ENCODE peak calls at places on chromosome 5, in four cellular contexts. E, I, B and G are unnamed samples.
A peak's percentile ranks its signal among the peaks of the same experiment; 100 is the strongest.

GRCh38 chr5:16082053-16082452 is 97.5 kb downstream of the MARCHF11 start:
- DNase-seq in E (no peak), I (no peak), B (no peak), G (no peak)

GRCh38 chr5:39376293-39376714 is 12.0 kb upstream of the C9 start:
- DNase-seq in E (peak; percentile 80), I (peak; percentile 22), B (peak; percentile 48), G (peak; percentile 49)

GRCh38 chr5:133381571-133382365 is 230.6 kb downstream of the FSTL4 start:
- DNase-seq in E (no peak), I (no peak), B (no peak), G (no peak)

GRCh38 chr5:174355208-174355612 is 309.7 kb downstream of the NSG2 start:
- DNase-seq in E (peak; percentile 28), I (no peak), B (peak; percentile 66), G (peak; percentile 16)

GRCh38 chr5:59069438-59070079 is 486.7 kb downstream of the RAB3C start:
- DNase-seq in E (no peak), I (no peak), B (peak; percentile 98), G (peak; percentile 85)

GRCh38 chr5:145574889-145575573 is 260.1 kb downstream of the PRELID2 start:
- DNase-seq in E (no peak), I (peak; percentile 53), B (peak; percentile 17), G (no peak)

GRCh38 chr5:31478901-31479300 is 53.0 kb downstream of the DROSHA start:
- DNase-seq in E (no peak), I (no peak), B (no peak), G (no peak)

GRCh38 chr5:135830384-135831275 is 3.8 kb upstream of the SLC25A48 start:
- DNase-seq in E (no peak), I (no peak), B (no peak), G (no peak)

GRCh38 chr5:143480001-143480400 is 76.5 kb upstream of the NR3C1 start:
- DNase-seq in E (no peak), I (no peak), B (no peak), G (no peak)

GRCh38 chr5:132262882-132263547 is 5.5 kb downstream of the PDLIM4 start:
- DNase-seq in E (peak; percentile 3), I (no peak), B (no peak), G (no peak)

GRCh38 chr5:135245521-135246499 is 153.2 kb downstream of the MACROH2A1 start:
- DNase-seq in E (no peak), I (no peak), B (peak; percentile 73), G (no peak)

GRCh38 chr5:132219981-132220380 is 7.7 kb downstream of the P4HA2 start:
- DNase-seq in E (no peak), I (no peak), B (no peak), G (no peak)

GRCh38 chr5:98309785-98310566 is 463.5 kb upstream of the RGMB start:
- DNase-seq in E (no peak), I (peak; percentile 50), B (peak; percentile 99), G (peak; percentile 72)

GRCh38 chr5:159874308-159874707 is 42.0 kb upstream of the ADRA1B start:
- DNase-seq in E (no peak), I (no peak), B (peak; percentile 43), G (no peak)

GRCh38 chr5:98638701-98639100 is 134.8 kb upstream of the RGMB start:
- DNase-seq in E (no peak), I (no peak), B (peak; percentile 87), G (peak; percentile 19)

GRCh38 chr5:169142264-169142970 is 158.5 kb downstream of the SLIT3 start:
- DNase-seq in E (no peak), I (no peak), B (no peak), G (no peak)

GRCh38 chr5:57032151-57032551 is 80.2 kb upstream of the MIER3 start:
- DNase-seq in E (no peak), I (peak; percentile 70), B (no peak), G (no peak)

GRCh38 chr5:168088415-168089165 is 202.9 kb upstream of the WWC1 start:
- DNase-seq in E (no peak), I (no peak), B (no peak), G (no peak)

GRCh38 chr5:31412324-31412723 is 119.6 kb downstream of the DROSHA start:
- DNase-seq in E (no peak), I (no peak), B (no peak), G (no peak)

GRCh38 chr5:88681402-88681801 is 201.6 kb downstream of the MEF2C start:
- DNase-seq in E (no peak), I (no peak), B (no peak), G (no peak)

GRCh38 chr5:1732238-1732880 is 67.3 kb downstream of the MRPL36 start:
- DNase-seq in E (no peak), I (no peak), B (no peak), G (no peak)

GRCh38 chr5:140038373-140038957 is 4.6 kb downstream of the NRG2 start:
- DNase-seq in E (no peak), I (no peak), B (peak; percentile 50), G (peak; percentile 23)

GRCh38 chr5:80254767-80255424 is 952 bp downstream of the SERINC5 start:
- DNase-seq in E (peak; percentile 19), I (no peak), B (peak; percentile 28), G (no peak)

GRCh38 chr5:17374973-17375844 is 122.8 kb upstream of the TAF11L2 start:
- DNase-seq in E (no peak), I (no peak), B (peak; percentile 56), G (no peak)

GRCh38 chr5:40689442-40689841 is 9.7 kb downstream of the PTGER4 start:
- DNase-seq in E (peak; percentile 48), I (peak; percentile 93), B (peak; percentile 98), G (peak; percentile 97)

GRCh38 chr5:140548300-140548688 is 832 bp downstream of the EIF4EBP3 start:
- DNase-seq in E (no peak), I (no peak), B (no peak), G (no peak)

GRCh38 chr5:75053286-75054109 is 1.1 kb upstream of the GCNT4 start:
- DNase-seq in E (peak; percentile 26), I (no peak), B (peak; percentile 73), G (no peak)

GRCh38 chr5:34001231-34001935 is 6.5 kb downstream of the AMACR start:
- DNase-seq in E (no peak), I (no peak), B (peak; percentile 61), G (no peak)

GRCh38 chr5:54460181-54460919 is 4.9 kb downstream of the HSPB3 start:
- DNase-seq in E (no peak), I (no peak), B (peak; percentile 71), G (no peak)

DNA sequence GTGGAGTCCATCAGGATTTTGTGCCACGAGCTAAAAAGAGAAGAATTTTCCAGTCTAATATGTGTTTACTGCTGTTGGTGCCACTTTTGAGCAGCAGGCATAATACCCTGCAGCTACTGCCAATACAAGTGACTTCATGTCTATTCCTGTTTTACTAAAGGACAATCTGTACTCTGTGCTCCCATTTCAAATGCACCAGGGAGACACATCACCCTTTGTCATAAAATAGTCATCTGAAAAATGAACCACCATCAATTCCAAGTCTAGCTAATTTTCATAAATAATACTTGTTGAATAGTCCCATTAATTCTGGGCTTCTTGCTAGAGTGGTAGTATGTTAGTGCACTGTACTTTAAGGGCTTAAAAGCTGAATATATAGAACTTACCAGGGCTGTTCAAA is 8.9 kb upstream of the PKD2L2 start:
- DNase-seq in E (no peak), I (no peak), B (no peak), G (no peak)
- H3K4me3 ChIP-seq in E (peak overlapping the region; percentile 4), I (no peak overlapping the region), B (no peak overlapping the region), G (no peak overlapping the region)

DNA sequence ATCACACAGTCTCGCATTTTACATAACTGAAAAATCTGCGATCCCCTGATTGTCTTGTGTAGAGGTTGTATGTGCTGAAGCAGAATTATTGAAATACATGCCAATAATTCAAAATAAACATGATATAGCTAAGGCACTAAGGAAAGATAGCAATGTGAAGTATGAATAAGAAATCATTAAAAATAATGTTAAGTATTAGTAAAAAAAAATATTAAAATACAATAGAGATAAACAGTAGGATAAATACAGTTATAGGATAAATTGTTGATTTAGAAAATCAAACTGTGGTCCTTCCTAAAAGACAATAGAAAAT is 121.1 kb downstream of the FBXL17 start:
- DNase-seq in E (no peak), I (no peak), B (no peak), G (no peak)
- TF ChIP-seq CTCF in E (no peak), I (no peak), B (no peak), G (no peak)

DNA sequence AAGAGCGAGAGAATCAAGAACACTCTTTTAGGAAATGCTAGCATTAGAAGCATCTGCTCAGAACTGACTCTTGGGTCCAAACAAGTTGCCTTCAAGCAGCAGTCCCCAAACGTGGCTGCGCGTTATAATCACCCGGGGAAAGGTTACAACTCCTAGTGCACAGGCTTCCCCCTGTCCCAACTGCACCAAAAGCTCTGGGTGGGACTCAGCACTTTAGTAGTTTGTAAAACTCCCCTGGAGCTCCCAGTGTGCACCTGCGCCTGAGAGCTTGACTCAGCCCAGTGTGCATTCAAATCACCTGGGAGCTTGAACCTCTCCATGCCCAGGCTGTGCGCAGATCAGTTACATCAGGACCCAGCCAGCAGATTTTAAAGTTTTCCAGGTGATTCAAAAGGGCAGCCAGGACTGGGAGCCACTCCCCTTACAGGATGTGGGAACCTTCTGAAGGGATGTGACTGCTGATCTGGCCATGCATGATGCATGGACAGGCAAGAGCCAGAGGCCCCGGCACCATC is 151.4 kb downstream of the COL23A1 start:
- DNase-seq in E (no peak), I (no peak), B (no peak), G (no peak)
- H3K4me3 ChIP-seq in E (no peak overlapping the region), I (no peak overlapping the region), B (no peak overlapping the region), G (no peak overlapping the region)

GRCh38 chr5:92644271-92644886 is 936.6 kb downstream of the NR2F1-AS1 start:
- DNase-seq in E (no peak), I (no peak), B (no peak), G (no peak)
- TF ChIP-seq CTCF in E (no peak), I (peak; percentile 32), B (no peak), G (no peak)

GRCh38 chr5:27473300-27474053 is 435.1 kb upstream of the CDH9 start:
- DNase-seq in E (no peak), I (no peak), B (no peak), G (no peak)

GRCh38 chr5:27474054-27474323 is 435.6 kb upstream of the CDH9 start:
- DNase-seq in E (no peak), I (no peak), B (no peak), G (no peak)

GRCh38 chr5:27472875-27473274 is 434.5 kb upstream of the CDH9 start:
- DNase-seq in E (no peak), I (no peak), B (no peak), G (no peak)

GRCh38 chr5:27474395-27474794 is 436.0 kb upstream of the CDH9 start:
- DNase-seq in E (no peak), I (no peak), B (no peak), G (no peak)

DNA sequence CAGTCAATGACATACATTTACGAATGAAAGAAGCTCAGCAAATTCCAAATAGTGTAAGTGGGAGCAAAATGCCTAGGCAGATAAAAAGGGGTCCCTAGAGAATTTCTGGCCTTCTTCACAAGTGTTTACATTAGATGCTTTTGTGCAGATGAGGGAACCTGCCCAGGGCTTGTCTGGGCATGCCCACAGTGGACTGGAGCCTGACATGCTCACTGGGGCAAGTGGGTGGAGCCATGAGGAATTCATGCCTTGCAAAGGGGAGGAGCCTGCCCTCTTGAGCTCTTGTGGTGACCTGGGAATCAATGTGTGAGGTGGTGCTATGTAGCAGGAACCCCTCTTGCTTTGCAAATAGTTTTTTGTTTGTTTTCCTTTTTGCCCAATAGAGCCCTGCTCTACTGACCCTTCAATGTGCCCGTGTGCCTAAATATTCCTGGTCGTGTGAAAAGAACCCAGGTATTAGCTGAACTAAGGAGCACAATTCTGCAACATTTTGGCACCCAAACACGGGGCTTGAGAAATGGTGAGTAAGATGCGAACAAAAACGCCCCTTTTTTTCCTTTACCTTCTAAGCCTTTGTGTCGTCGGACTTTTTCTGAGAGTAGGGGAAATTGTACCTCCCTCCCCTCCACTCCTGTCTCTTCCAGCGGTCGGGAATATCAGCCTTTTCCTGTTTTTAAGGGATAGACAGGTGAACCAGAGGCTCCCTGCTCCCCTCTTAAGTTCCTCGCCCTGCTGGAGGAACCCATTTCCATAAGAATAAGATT is 433.8 kb upstream of the CDH9 start:
- DNase-seq in E (no peak), I (no peak), B (peak; percentile 19), G (no peak)
- H3K4me3 ChIP-seq in E (no peak overlapping the region), I (peak overlapping the region; percentile 6), B (peak overlapping the region; percentile 57), G (no peak overlapping the region)